ENCODE peak calls at places on chromosomes 7 and 10, in six cellular contexts. R, U, W, N, B and Z are unnamed samples.

GRCh38 chr10:114623661-114624294 is 34.3 kb downstream of the ABLIM1 start:
- DNase-seq in B (no peak), U (no peak), W (no peak), R (peak), N (peak), Z (no peak)

GRCh38 chr10:30821269-30821993 is 191.9 kb upstream of the LYZL2 start:
- DNase-seq in B (no peak), N (no peak), W (no peak), U (no peak), R (no peak), Z (no peak)

GRCh38 chr10:51960494-51960895 is 261.1 kb upstream of the CSTF2T start:
- DNase-seq in W (peak), U (peak), N (no peak), B (no peak), R (peak), Z (peak)

GRCh38 chr7:33806284-33807157 is 98.8 kb upstream of the BMPER start:
- DNase-seq in R (peak), W (no peak), U (no peak), N (no peak), B (no peak), Z (no peak)

GRCh38 chr7:94336009-94336408 is 58.7 kb upstream of the COL1A2 start:
- DNase-seq in U (no peak), N (no peak), R (no peak), W (no peak), B (no peak), Z (no peak)

GRCh38 chr7:101093907-101094306 is 8.6 kb downstream of the TRIM56 start:
- DNase-seq in R (no peak), N (no peak), U (no peak), B (no peak), W (no peak), Z (no peak)

GRCh38 chr7:108575156-108575555 is 5.5 kb downstream of the DNAJB9 start:
- DNase-seq in W (no peak), U (no peak), B (no peak), N (no peak), R (no peak), Z (no peak)

GRCh38 chr7:149772236-149772820 is 1.1 kb downstream of the ZNF467 start:
- DNase-seq in U (peak), W (peak), R (no peak), N (no peak), B (no peak), Z (no peak)

GRCh38 chr7:24702674-24703235 is 54.5 kb downstream of the GSDME start:
- DNase-seq in U (no peak), N (no peak), W (no peak), B (no peak), R (no peak), Z (no peak)

GRCh38 chr7:151784843-151785680 is 91.9 kb downstream of the PRKAG2 start:
- DNase-seq in B (no peak), N (no peak), U (no peak), R (no peak), W (no peak), Z (no peak)

GRCh38 chr10:119504651-119505050 is 37.9 kb downstream of the RGS10 start:
- DNase-seq in U (no peak), R (no peak), N (no peak), B (no peak), W (no peak), Z (no peak)

GRCh38 chr7:82530361-82530760 is 86.8 kb upstream of the CACNA2D1 start:
- DNase-seq in B (no peak), R (no peak), U (no peak), N (no peak), W (no peak), Z (no peak)

GRCh38 chr10:129046074-129046681 is 420.9 kb upstream of the MGMT start:
- DNase-seq in U (no peak), B (no peak), W (no peak), N (no peak), R (no peak), Z (no peak)

GRCh38 chr7:2821842-2822507 is 22.1 kb downstream of the GNA12 start:
- DNase-seq in U (no peak), R (no peak), N (no peak), B (no peak), W (no peak), Z (no peak)

GRCh38 chr7:45026984-45027773 is 27.2 kb downstream of the CCM2 start:
- DNase-seq in R (peak), U (no peak), N (no peak), B (peak), W (no peak), Z (peak)

GRCh38 chr10:11424456-11425287 is 186.8 kb downstream of the USP6NL start:
- DNase-seq in W (peak), N (no peak), R (peak), B (no peak), U (peak), Z (no peak)

GRCh38 chr10:124249812-124250432 is 156.5 kb upstream of the CHST15 start:
- DNase-seq in R (no peak), B (no peak), N (no peak), U (peak), W (no peak), Z (no peak)

GRCh38 chr10:124091646-124092269 is 1.6 kb downstream of the CHST15 start:
- DNase-seq in U (no peak), N (no peak), R (no peak), W (peak), B (no peak), Z (no peak)

GRCh38 chr7:116236020-116236630 is 25.8 kb downstream of the TES start:
- DNase-seq in B (no peak), W (peak), N (no peak), U (peak), R (peak), Z (no peak)

GRCh38 chr7:105439174-105439893 is 50.6 kb upstream of the SRPK2 start:
- DNase-seq in R (peak), N (no peak), U (peak), B (no peak), W (peak), Z (no peak)

GRCh38 chr10:24215193-24215592 is 6.3 kb downstream of the KIAA1217 start:
- DNase-seq in R (no peak), W (no peak), N (no peak), B (no peak), U (no peak), Z (no peak)

GRCh38 chr7:29852457-29852856 is 46.1 kb downstream of the WIPF3 start:
- DNase-seq in U (no peak), B (no peak), R (no peak), W (no peak), N (no peak), Z (no peak)

GRCh38 chr10:17454181-17454800 is at the start of gene ST8SIA6:
- DNase-seq in U (peak), R (no peak), B (no peak), W (peak), N (no peak), Z (peak)

GRCh38 chr7:128444242-128444641 is 11.4 kb upstream of the HILPDA start:
- DNase-seq in U (no peak), R (no peak), W (no peak), B (no peak), N (no peak), Z (no peak)

GRCh38 chr10:94358480-94358879 is 4.3 kb downstream of the NOC3L start:
- DNase-seq in N (peak), W (no peak), R (peak), U (no peak), B (no peak), Z (no peak)

GRCh38 chr10:122258136-122259074 is 12.7 kb upstream of the BTBD16 start:
- DNase-seq in R (no peak), U (no peak), N (no peak), B (no peak), W (no peak), Z (no peak)

GRCh38 chr10:67612577-67613537 is 83.1 kb downstream of the CTNNA3 start:
- DNase-seq in N (no peak), W (no peak), R (no peak), U (no peak), B (peak), Z (no peak)

GRCh38 chr10:5268743-5269142 is 72.1 kb downstream of the AKR1C4 start:
- DNase-seq in N (no peak), W (no peak), R (no peak), U (no peak), B (no peak), Z (no peak)

GRCh38 chr10:612696-613095 is 76.8 kb downstream of the DIP2C start:
- DNase-seq in N (no peak), R (no peak), U (no peak), B (no peak), W (no peak), Z (no peak)

GRCh38 chr10:29481906-29482440 is 152.8 kb downstream of the SVIL start:
- DNase-seq in N (no peak), W (no peak), B (no peak), R (peak), U (no peak), Z (no peak)

GRCh38 chr10:29617880-29618340 is 16.9 kb downstream of the SVIL start:
- DNase-seq in R (no peak), N (no peak), B (no peak), W (peak), U (no peak), Z (no peak)

GRCh38 chr7:1700536-1701333 is 30.7 kb downstream of the ELFN1 start:
- DNase-seq in W (peak), U (no peak), N (no peak), B (no peak), R (no peak), Z (no peak)

GRCh38 chr7:2542924-2543871 is 12.1 kb downstream of the BRAT1 start:
- DNase-seq in U (peak), R (no peak), N (no peak), B (no peak), W (peak), Z (no peak)

GRCh38 chr7:107150375-107151073 is 18.3 kb upstream of the HBP1 start:
- DNase-seq in N (no peak), B (no peak), R (peak), U (peak), W (peak), Z (peak)

GRCh38 chr7:83457022-83457892 is 191.7 kb downstream of the SEMA3E start:
- DNase-seq in U (no peak), R (no peak), B (no peak), N (no peak), W (no peak), Z (no peak)

GRCh38 chr10:34522542-34522941 is 292.6 kb downstream of the PARD3 start:
- DNase-seq in W (peak), R (no peak), B (no peak), U (no peak), N (no peak), Z (no peak)

GRCh38 chr10:8369666-8370065 is 315.2 kb downstream of the GATA3 start:
- DNase-seq in R (no peak), W (no peak), B (peak), U (no peak), N (no peak), Z (no peak)

GRCh38 chr10:788796-789748 is 99.6 kb upstream of the DIP2C start:
- DNase-seq in W (peak), B (no peak), N (no peak), R (peak), U (peak), Z (no peak)

GRCh38 chr10:110843031-110843430 is 28.7 kb upstream of the PDCD4 start:
- DNase-seq in W (no peak), N (no peak), B (peak), U (no peak), R (no peak), Z (peak)

GRCh38 chr10:69575164-69575722 is 2.0 kb upstream of the NEUROG3 start:
- DNase-seq in R (no peak), W (no peak), U (no peak), B (no peak), N (no peak), Z (no peak)
- TF ChIP-seq GABPA in R (no peak), W (no peak), U (no peak), B (no peak), N (no peak), Z (no peak)

GRCh38 chr10:88490216-88490980 is 92.7 kb downstream of the RNLS start:
- DNase-seq in N (no peak), R (no peak), U (no peak), W (no peak), B (no peak), Z (peak)
- TF ChIP-seq GABPA in N (no peak), R (no peak), U (no peak), W (no peak), B (no peak), Z (no peak)

GRCh38 chr7:157715071-157715937 is 378.5 kb downstream of the DNAJB6 start:
- DNase-seq in R (no peak), U (no peak), B (no peak), W (no peak), N (no peak), Z (no peak)

GRCh38 chr7:157713591-157713990 is 376.8 kb downstream of the DNAJB6 start:
- DNase-seq in U (no peak), N (no peak), W (no peak), B (no peak), R (no peak), Z (no peak)

GRCh38 chr7:157717211-157718174 is 380.7 kb downstream of the DNAJB6 start:
- DNase-seq in U (no peak), W (no peak), B (no peak), R (no peak), N (no peak), Z (no peak)

GRCh38 chr7:157714166-157715070 is 377.6 kb downstream of the DNAJB6 start:
- DNase-seq in R (no peak), U (no peak), W (no peak), B (no peak), N (no peak), Z (no peak)

DNA sequence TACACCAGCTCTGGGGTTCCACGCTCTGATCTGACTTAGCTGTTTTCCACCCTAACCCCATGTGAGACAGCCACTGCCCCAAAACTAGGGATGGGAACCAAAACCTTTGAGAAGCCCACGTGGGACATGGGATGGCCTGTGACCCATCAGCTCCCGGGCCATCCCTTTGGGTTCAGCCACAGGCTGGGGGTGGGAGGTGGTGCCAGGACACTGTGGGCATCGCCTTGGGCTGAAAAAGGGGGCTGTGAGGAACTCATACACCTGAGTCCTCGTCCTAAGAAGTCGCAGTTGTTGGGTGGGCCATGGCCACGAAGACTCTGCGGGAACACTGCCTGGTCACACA is 379.1 kb downstream of the DNAJB6 start:
- DNase-seq in W (no peak), R (no peak), N (no peak), B (no peak), U (no peak), Z (no peak)
- TF ChIP-seq GABPA in W (no peak), R (no peak), N (no peak), B (no peak), U (no peak), Z (no peak)

GRCh38 chr10:131124945-131125344 is 186.6 kb downstream of the TCERG1L start:
- DNase-seq in U (no peak), W (no peak), N (no peak), R (no peak), B (no peak), Z (no peak)

GRCh38 chr10:131125511-131126225 is 185.9 kb downstream of the TCERG1L start:
- DNase-seq in R (no peak), W (no peak), N (no peak), B (no peak), U (no peak), Z (no peak)

GRCh38 chr10:131126321-131127121 is 185.0 kb downstream of the TCERG1L start:
- DNase-seq in N (no peak), W (no peak), R (no peak), U (no peak), B (no peak), Z (no peak)

GRCh38 chr10:131121511-131122035 is 189.9 kb downstream of the TCERG1L start:
- DNase-seq in B (no peak), N (no peak), W (no peak), U (no peak), R (no peak), Z (no peak)

GRCh38 chr10:131123496-131123895 is 188.0 kb downstream of the TCERG1L start:
- DNase-seq in R (no peak), B (no peak), N (no peak), U (no peak), W (no peak), Z (no peak)
- TF ChIP-seq GABPA in R (no peak), B (no peak), N (no peak), U (no peak), W (no peak), Z (no peak)

DNA sequence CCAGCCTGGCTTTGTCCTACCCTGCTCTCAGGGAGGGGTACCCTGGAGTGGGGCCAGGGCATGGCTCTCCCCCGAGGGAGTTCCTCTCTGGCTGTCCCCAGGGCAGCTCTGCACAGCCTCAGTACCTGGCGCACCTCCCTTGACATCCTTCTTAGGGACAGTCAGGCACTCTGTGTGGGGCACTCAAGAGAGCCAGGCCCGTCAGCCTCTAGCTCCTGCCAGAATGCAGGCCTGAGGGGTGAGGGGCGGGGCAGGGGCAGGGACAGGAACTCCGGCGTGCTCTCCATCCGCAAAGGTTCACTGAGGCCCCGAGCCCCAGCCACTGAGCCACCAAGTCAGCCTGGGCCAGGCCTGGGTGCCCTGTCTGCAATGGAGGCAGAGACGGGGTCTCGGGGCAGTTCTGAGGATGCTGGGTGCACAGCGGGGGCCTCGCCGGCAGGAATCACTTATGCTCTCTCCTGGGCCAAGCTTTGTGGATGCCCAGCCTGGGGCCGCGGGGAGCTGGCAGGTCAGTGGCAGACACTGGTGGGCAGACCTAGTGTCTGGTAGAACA is 10.1 kb downstream of the LIMK1 start:
- DNase-seq in N (no peak), W (peak), B (no peak), R (no peak), U (no peak), Z (no peak)
- TF ChIP-seq GABPA in N (no peak), W (no peak), B (no peak), R (no peak), U (no peak), Z (no peak)

DNA sequence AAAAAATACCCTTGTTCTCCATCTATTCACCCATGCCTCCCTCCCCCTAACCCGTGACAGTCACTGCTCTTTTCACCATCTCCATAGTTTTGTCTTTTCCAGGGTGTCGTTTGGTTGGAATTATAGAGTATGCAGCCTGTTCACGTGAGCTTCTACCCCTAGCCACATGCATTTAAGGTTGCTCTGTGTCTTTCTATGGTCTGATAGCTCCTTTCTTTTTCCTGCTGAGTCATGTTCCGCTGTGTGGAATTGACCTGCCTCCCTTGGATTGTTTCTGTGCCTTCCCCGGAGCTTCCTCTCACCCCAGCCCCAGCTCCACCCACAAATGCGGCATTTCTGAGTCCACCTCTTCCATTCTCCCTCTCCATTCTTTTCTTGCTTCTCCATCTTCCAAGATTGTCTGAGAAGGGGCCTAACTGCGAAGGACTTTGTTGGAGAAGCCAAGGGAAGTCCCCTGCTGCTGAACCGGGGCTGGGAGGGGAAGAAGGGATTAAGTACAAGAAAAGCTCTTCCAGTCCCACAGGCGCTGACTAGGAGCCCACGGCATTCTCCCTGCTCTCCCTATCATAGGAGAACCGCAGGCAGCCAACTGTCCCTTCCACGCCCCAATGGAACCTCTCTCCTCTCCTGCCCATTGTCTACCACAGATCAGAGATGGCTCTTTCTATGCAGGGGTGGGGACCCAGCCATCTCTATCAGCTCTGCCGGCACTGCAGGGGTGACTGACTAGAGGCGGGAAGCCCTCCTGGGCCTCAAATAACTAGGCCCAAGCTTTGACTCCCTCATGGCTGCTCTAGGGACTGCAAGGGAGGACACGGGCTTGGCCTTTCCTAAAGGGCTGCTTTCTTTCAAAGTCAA is 87.5 kb upstream of the ANLN start:
- DNase-seq in R (no peak), N (no peak), B (no peak), U (peak), W (no peak), Z (no peak)
- TF ChIP-seq GABPA in R (no peak), N (no peak), B (no peak), U (no peak), W (no peak), Z (no peak)

GRCh38 chr10:3477683-3478082 is 305.1 kb upstream of the PITRM1 start:
- DNase-seq in W (no peak), N (no peak), R (no peak), U (no peak), B (peak), Z (no peak)
- TF ChIP-seq GABPA in W (no peak), N (no peak), R (no peak), U (no peak), B (no peak), Z (no peak)